ENCODE peak calls at places on chromosomes 5 and 9, in seven cellular contexts. O is activated CD8-positive, alpha-beta T cell treated with anti-CD3 and anti-CD28 coated beads for 36 hours; X is GM12891; V is OCI-LY7; C is epithelial cell of esophagus; Z is memory B cell; H is cardiac muscle cell. N is an unnamed sample.

GRCh38 chr5:180340856-180341255 is 12.3 kb downstream of the GFPT2 start:
- DNase-seq in O (no peak), X (no peak), V (no peak), C (no peak), Z (no peak), H (no peak), N (no peak)

GRCh38 chr5:132427285-132428146 is 58.0 kb downstream of the SLC22A5 start:
- DNase-seq in O (peak; percentile 76), X (no peak), V (peak; percentile 76), C (no peak), Z (no peak), H (no peak), N (peak; percentile 76)

GRCh38 chr5:78537821-78538220 is 110.8 kb downstream of the LHFPL2 start:
- DNase-seq in O (no peak), X (peak; percentile 33), V (peak; percentile 65), C (peak; percentile 93), Z (peak; percentile 38), H (peak; percentile 77), N (peak; percentile 52)

GRCh38 chr9:96009690-96010477 is 134.4 kb downstream of the ERCC6L2 start:
- DNase-seq in O (peak; percentile 85), X (no peak), V (no peak), C (no peak), Z (no peak), H (no peak), N (peak; percentile 17)

GRCh38 chr9:125626187-125626586 is 80.8 kb downstream of the MAPKAP1 start:
- DNase-seq in O (no peak), X (no peak), V (no peak), C (peak; percentile 15), Z (no peak), H (no peak), N (no peak)

GRCh38 chr9:114805670-114806551 is at the start of gene TNFSF15:
- DNase-seq in O (peak; percentile 50), X (peak; percentile 7), V (peak; percentile 50), C (peak; percentile 85), Z (peak; percentile 16), H (no peak), N (peak; percentile 65)

GRCh38 chr9:128902351-128903078 is 18.3 kb upstream of the PHYHD1 start:
- DNase-seq in O (peak; percentile 94), X (peak; percentile 82), V (peak; percentile 91), C (peak; percentile 93), Z (peak; percentile 82), H (no peak), N (peak; percentile 90)

GRCh38 chr5:94407023-94407422 is 211.4 kb downstream of the KIAA0825 start:
- DNase-seq in O (no peak), X (no peak), V (no peak), C (peak; percentile 84), Z (no peak), H (peak; percentile 21), N (peak; percentile 12)

GRCh38 chr9:70013598-70014196 is 30.0 kb upstream of the MAMDC2 start:
- DNase-seq in O (no peak), X (no peak), V (no peak), C (peak; percentile 69), Z (no peak), H (peak; percentile 54), N (no peak)

GRCh38 chr5:69493235-69493925 is 790 bp downstream of the OCLN start:
- DNase-seq in O (peak; percentile 27), X (peak; percentile 63), V (no peak), C (peak; percentile 58), Z (no peak), H (peak; percentile 30), N (peak; percentile 81)

GRCh38 chr5:129904667-129905466 is 602 bp downstream of the CHSY3 start:
- DNase-seq in O (no peak), X (peak; percentile 7), V (no peak), C (peak; percentile 15), Z (no peak), H (peak; percentile 16), N (peak; percentile 3)

GRCh38 chr9:138060881-138061280 is 183.3 kb downstream of the CACNA1B start:
- DNase-seq in O (no peak), X (no peak), V (no peak), C (no peak), Z (no peak), H (no peak), N (no peak)

GRCh38 chr5:173268750-173269580 is 34.0 kb upstream of the NKX2-5 start:
- DNase-seq in O (no peak), X (no peak), V (no peak), C (no peak), Z (no peak), H (no peak), N (no peak)

GRCh38 chr5:134119720-134120119 is 5.2 kb downstream of the TCF7 start:
- DNase-seq in O (no peak), X (no peak), V (no peak), C (no peak), Z (no peak), H (no peak), N (no peak)

GRCh38 chr5:180704362-180704761 is 35.5 kb downstream of the OR2Y1 start:
- DNase-seq in O (no peak), X (no peak), V (no peak), C (peak; percentile 27), Z (no peak), H (peak; percentile 2), N (no peak)

GRCh38 chr5:14414615-14415515 is 166.7 kb upstream of the OTULINL start:
- DNase-seq in O (peak; percentile 85), X (peak; percentile 34), V (no peak), C (no peak), Z (no peak), H (no peak), N (peak; percentile 84)

GRCh38 chr5:42597318-42597937 is 159.2 kb upstream of the CCDC152 start:
- DNase-seq in O (no peak), X (no peak), V (no peak), C (no peak), Z (no peak), H (no peak), N (no peak)

N was measured in GM12865.